ENCODE peak calls at places on chromosome 12, in eight cellular contexts. B is stomach, L is suprapubic skin, T is transverse colon, P is SK-N-SH, M is upper lobe of left lung, C is GM12878, U is K562. I is an unnamed sample.
A peak's percentile ranks its signal among the peaks of the same experiment; 100 is the strongest.

GRCh38 chr12:132479938-132480619 is 9.9 kb upstream of the FBRSL1 start:
- DNase-seq in B (no peak), L (no peak), T (no peak), P (no peak), M (peak; percentile 69), C (no peak), U (no peak), I (no peak)

GRCh38 chr12:123598522-123598921 is 3.4 kb upstream of the DDX55 start:
- DNase-seq in B (peak; percentile 5), L (no peak), T (no peak), P (no peak), M (no peak), C (no peak), U (no peak), I (no peak)

GRCh38 chr12:30320561-30320960 is 375.1 kb downstream of the IPO8 start:
- DNase-seq in B (no peak), L (no peak), T (no peak), P (no peak), M (peak; percentile 32), C (no peak), U (peak; percentile 15), I (no peak)

GRCh38 chr12:104223599-104224168 is 8.1 kb downstream of the TXNRD1 start:
- DNase-seq in B (no peak), L (no peak), T (no peak), P (no peak), M (no peak), C (no peak), U (no peak), I (no peak)

GRCh38 chr12:111819191-111820158 is 22.6 kb upstream of the MAPKAPK5 start:
- DNase-seq in B (no peak), L (no peak), T (peak; percentile 42), P (no peak), M (no peak), C (no peak), U (no peak), I (no peak)

GRCh38 chr12:128747441-128747840 is 76.3 kb downstream of the SLC15A4 start:
- DNase-seq in B (no peak), L (no peak), T (no peak), P (no peak), M (no peak), C (no peak), U (no peak), I (no peak)

GRCh38 chr12:109596418-109597244 is 23.0 kb downstream of the MVK start:
- DNase-seq in B (no peak), L (no peak), T (no peak), P (no peak), M (no peak), C (no peak), U (no peak), I (no peak)

GRCh38 chr12:69284131-69284530 is 44.8 kb downstream of the CPSF6 start:
- DNase-seq in B (peak; percentile 70), L (peak; percentile 86), T (peak; percentile 69), P (peak; percentile 74), M (peak; percentile 89), C (no peak), U (peak; percentile 82), I (peak; percentile 88)

DNA sequence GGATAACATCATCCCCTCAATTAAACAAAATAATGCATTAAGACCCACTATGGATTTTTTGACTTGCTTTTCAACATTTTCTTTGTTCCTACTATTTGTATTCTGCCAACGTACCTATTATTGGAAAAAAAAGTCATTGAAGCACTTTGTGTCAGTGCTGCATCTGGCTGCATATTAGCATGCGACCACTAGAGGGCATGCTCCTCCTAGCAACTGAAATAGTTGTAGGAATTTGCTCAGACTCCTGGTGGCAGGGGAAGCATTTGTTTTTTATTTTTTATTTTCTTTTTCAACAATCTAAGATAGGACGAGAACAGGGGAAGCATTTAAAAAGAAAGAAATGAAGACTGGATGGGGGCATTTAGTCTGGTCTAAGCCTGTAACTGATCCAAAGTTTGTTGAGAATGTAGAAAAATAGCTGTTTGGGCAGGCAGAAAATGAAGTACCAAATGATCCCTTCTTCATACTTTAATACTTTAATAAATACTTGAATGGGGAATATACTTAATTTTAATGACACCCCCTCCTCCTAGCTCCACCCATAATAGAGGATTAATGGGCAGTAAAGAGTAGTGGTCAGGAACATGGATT is 14.5 kb upstream of the CLEC4A start:
- DNase-seq in B (peak; percentile 77), L (peak; percentile 88), T (peak; percentile 73), P (peak; percentile 71), M (no peak), C (peak; percentile 31), U (peak; percentile 50), I (peak; percentile 75)
- TF ChIP-seq POLR2AphosphoS5 in B (no peak), L (no peak), T (no peak), P (no peak), M (no peak), C (no peak), U (no peak), I (no peak)

GRCh38 chr12:91037301-91037700 is 20.5 kb downstream of the KERA start:
- DNase-seq in B (no peak), L (no peak), T (no peak), P (no peak), M (no peak), C (no peak), U (no peak), I (no peak)

GRCh38 chr12:91043408-91043807 is 14.4 kb downstream of the KERA start:
- DNase-seq in B (no peak), L (no peak), T (no peak), P (no peak), M (no peak), C (no peak), U (no peak), I (no peak)

GRCh38 chr12:91040356-91040755 is 17.5 kb downstream of the KERA start:
- DNase-seq in B (no peak), L (no peak), T (no peak), P (no peak), M (no peak), C (no peak), U (no peak), I (no peak)
- TF ChIP-seq EP300 in B (no peak), L (no peak), T (no peak), P (no peak), M (no peak), C (no peak), U (no peak), I (no peak)

GRCh38 chr12:6383572-6384498 is at the start of gene LTBR:
- DNase-seq in B (peak; percentile 97), L (peak; percentile 99), T (peak; percentile 96), P (no peak), M (peak; percentile 99), C (no peak), U (peak; percentile 84), I (peak; percentile 99)
- TF ChIP-seq POLR2AphosphoS5 in B (peak; percentile 90), L (peak; percentile 97), T (peak; percentile 89), P (no peak), M (peak; percentile 96), C (no peak), U (no peak), I (peak; percentile 92)

GRCh38 chr12:114263031-114263825 is 142.7 kb downstream of the TBX5 start:
- DNase-seq in B (no peak), L (no peak), T (no peak), P (no peak), M (no peak), C (no peak), U (no peak), I (no peak)
- TF ChIP-seq EP300 in B (no peak), L (no peak), T (no peak), P (no peak), M (no peak), C (no peak), U (no peak), I (no peak)

GRCh38 chr12:57150400-57150799 is 3.0 kb upstream of the LRP1-AS start:
- DNase-seq in B (no peak), L (no peak), T (no peak), P (no peak), M (no peak), C (no peak), U (no peak), I (peak; percentile 61)
- TF ChIP-seq POLR2AphosphoS5 in B (no peak), L (no peak), T (no peak), P (no peak), M (no peak), C (no peak), U (no peak), I (no peak)

GRCh38 chr12:25502071-25502555 is 51.0 kb downstream of the LMNTD1 start:
- DNase-seq in B (no peak), L (no peak), T (no peak), P (no peak), M (no peak), C (no peak), U (no peak), I (no peak)
- TF ChIP-seq EP300 in B (no peak), L (no peak), T (no peak), P (no peak), M (no peak), C (no peak), U (no peak), I (no peak)

GRCh38 chr12:3117144-3117581 is 40.0 kb downstream of the TSPAN9 start:
- DNase-seq in B (no peak), L (no peak), T (no peak), P (no peak), M (no peak), C (no peak), U (no peak), I (no peak)

GRCh38 chr12:3120701-3121100 is 43.5 kb downstream of the TSPAN9 start:
- DNase-seq in B (no peak), L (no peak), T (no peak), P (no peak), M (no peak), C (no peak), U (no peak), I (no peak)

GRCh38 chr12:3119192-3119744 is 42.1 kb downstream of the TSPAN9 start:
- DNase-seq in B (no peak), L (no peak), T (no peak), P (no peak), M (no peak), C (no peak), U (no peak), I (no peak)

GRCh38 chr12:3117628-3118027 is 40.4 kb downstream of the TSPAN9 start:
- DNase-seq in B (no peak), L (no peak), T (no peak), P (no peak), M (no peak), C (no peak), U (no peak), I (no peak)

GRCh38 chr12:3119745-3120660 is 42.8 kb downstream of the TSPAN9 start:
- DNase-seq in B (no peak), L (no peak), T (no peak), P (peak; percentile 10), M (peak; percentile 84), C (no peak), U (no peak), I (no peak)
- TF ChIP-seq POLR2AphosphoS5 in B (no peak), L (no peak), T (no peak), P (no peak), M (no peak), C (no peak), U (no peak), I (no peak)

I was measured in sigmoid colon.